ENCODE peak calls at places on chromosome 11, in four cellular contexts. C, Z, E and T are unnamed samples.

GRCh38 chr11:4211991-4212390 is 117.4 kb downstream of the RRM1 start:
- DNase-seq in C (no peak), Z (no peak), E (no peak), T (no peak)

GRCh38 chr11:46075168-46075567 is 46.1 kb downstream of the PHF21A start:
- DNase-seq in C (peak), Z (peak), E (peak), T (no peak)

GRCh38 chr11:32225491-32226285 is 134.8 kb downstream of the RCN1 start:
- DNase-seq in C (no peak), Z (no peak), E (no peak), T (no peak)

GRCh38 chr11:131677832-131678470 is 307.5 kb downstream of the NTM start:
- DNase-seq in C (no peak), Z (no peak), E (no peak), T (no peak)

GRCh38 chr11:1691027-1691877 is 5.7 kb upstream of the KRTAP5-6 start:
- DNase-seq in C (no peak), Z (no peak), E (no peak), T (no peak)

GRCh38 chr11:72782081-72782920 is 11.5 kb downstream of the STARD10 start:
- DNase-seq in C (no peak), Z (no peak), E (no peak), T (peak)

GRCh38 chr11:112453601-112454577 is 193.2 kb upstream of the PLET1 start:
- DNase-seq in C (no peak), Z (peak), E (no peak), T (peak)

GRCh38 chr11:47433991-47434786 is 8.0 kb upstream of the PSMC3 start:
- DNase-seq in C (no peak), Z (peak), E (no peak), T (no peak)

GRCh38 chr11:75858613-75859012 is 43.6 kb downstream of the UVRAG start:
- DNase-seq in C (peak), Z (peak), E (no peak), T (no peak)

GRCh38 chr11:85589373-85589772 is 37.8 kb downstream of the DLG2 start:
- DNase-seq in C (no peak), Z (no peak), E (peak), T (no peak)

GRCh38 chr11:18705651-18706281 is 7.2 kb downstream of the TMEM86A start:
- DNase-seq in C (no peak), Z (no peak), E (no peak), T (peak)

GRCh38 chr11:88175004-88175706 is at the start of gene RAB38:
- DNase-seq in C (no peak), Z (no peak), E (no peak), T (peak)

GRCh38 chr11:68688881-68689280 is 4.5 kb downstream of the GAL start:
- DNase-seq in C (no peak), Z (no peak), E (no peak), T (no peak)

GRCh38 chr11:5940748-5941147 is 1.3 kb upstream of the OR56A3 start:
- DNase-seq in C (no peak), Z (no peak), E (no peak), T (no peak)

GRCh38 chr11:10041803-10042202 is 252.2 kb downstream of the SBF2 start:
- DNase-seq in C (no peak), Z (no peak), E (no peak), T (no peak)

GRCh38 chr11:129596361-129596760 is 219.3 kb upstream of the TMEM45B start:
- DNase-seq in C (no peak), Z (no peak), E (no peak), T (no peak)

GRCh38 chr11:9982796-9983579 is 311.0 kb downstream of the SBF2 start:
- DNase-seq in C (no peak), Z (peak), E (no peak), T (peak)

GRCh38 chr11:93870616-93871015 is 20.2 kb upstream of the VSTM5 start:
- DNase-seq in C (no peak), Z (no peak), E (no peak), T (no peak)

GRCh38 chr11:117972589-117973445 is 13.4 kb upstream of the IL10RA start:
- DNase-seq in C (no peak), Z (no peak), E (no peak), T (peak)

GRCh38 chr11:19680824-19681368 is 31.7 kb upstream of the NAV2 start:
- DNase-seq in C (no peak), Z (no peak), E (peak), T (no peak)

GRCh38 chr11:134124660-134125451 is 56.0 kb downstream of the JAM3 start:
- DNase-seq in C (no peak), Z (peak), E (no peak), T (no peak)

GRCh38 chr11:91308069-91308468 is 916.5 kb upstream of the FAT3 start:
- DNase-seq in C (no peak), Z (no peak), E (no peak), T (no peak)

GRCh38 chr11:72828081-72828567 is 13.9 kb downstream of the ATG16L2 start:
- DNase-seq in C (no peak), Z (peak), E (no peak), T (no peak)

GRCh38 chr11:73995731-73996130 is 13.1 kb upstream of the UCP2 start:
- DNase-seq in C (no peak), Z (no peak), E (no peak), T (no peak)

GRCh38 chr11:13705710-13706109 is 37.2 kb downstream of the FAR1 start:
- DNase-seq in C (no peak), Z (no peak), E (no peak), T (no peak)
- H3K4me3 ChIP-seq in C (no peak), Z (no peak), E (no peak), T (no peak)

GRCh38 chr11:113778111-113778910 is 1.3 kb upstream of the CLDN25 start:
- DNase-seq in C (no peak), Z (peak), E (peak), T (no peak)
- H3K4me3 ChIP-seq in C (no peak), Z (no peak), E (peak), T (no peak)

GRCh38 chr11:67261942-67262681 is 4.2 kb upstream of the GRK2 start:
- DNase-seq in C (no peak), Z (no peak), E (no peak), T (peak)

GRCh38 chr11:67264260-67264659 is 2.0 kb upstream of the GRK2 start:
- DNase-seq in C (no peak), Z (no peak), E (no peak), T (no peak)

GRCh38 chr11:67260406-67260805 is 5.9 kb upstream of the GRK2 start:
- DNase-seq in C (no peak), Z (no peak), E (no peak), T (no peak)

GRCh38 chr11:67262731-67263675 is 3.3 kb upstream of the GRK2 start:
- DNase-seq in C (peak), Z (peak), E (peak), T (peak)

GRCh38 chr11:67261635-67261941 is 4.7 kb upstream of the GRK2 start:
- DNase-seq in C (no peak), Z (no peak), E (no peak), T (no peak)
- H3K4me3 ChIP-seq in C (peak), Z (peak), E (peak), T (peak)

GRCh38 chr11:34624069-34624468 is 3.2 kb downstream of the EHF start:
- DNase-seq in C (no peak), Z (no peak), E (no peak), T (peak)

GRCh38 chr11:34621876-34622275 is 983 bp downstream of the EHF start:
- DNase-seq in C (no peak), Z (peak), E (no peak), T (no peak)

GRCh38 chr11:34625576-34625975 is 4.7 kb downstream of the EHF start:
- DNase-seq in C (no peak), Z (no peak), E (no peak), T (no peak)

GRCh38 chr11:34620820-34621792 is at the start of gene EHF:
- DNase-seq in C (no peak), Z (no peak), E (no peak), T (peak)

DNA sequence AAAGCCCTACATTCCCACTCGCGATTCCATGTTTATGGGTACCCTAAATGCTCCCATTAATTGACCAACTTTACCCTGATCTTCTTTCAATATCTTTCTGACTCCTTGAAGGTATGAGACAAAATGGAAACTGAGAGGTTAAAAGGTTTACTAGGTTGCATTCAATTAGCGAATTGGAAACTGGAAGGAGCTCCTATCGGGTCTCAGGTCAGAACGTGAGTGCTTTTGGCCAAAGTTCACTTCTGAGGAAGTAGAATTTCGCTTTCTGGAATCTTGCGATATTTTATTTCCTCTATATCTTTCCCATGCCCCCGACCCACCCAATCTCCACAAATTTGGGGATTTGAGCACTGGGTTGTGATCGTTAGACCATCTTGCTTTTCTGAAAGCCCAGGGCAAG is 2.6 kb downstream of the EHF start:
- DNase-seq in C (no peak), Z (no peak), E (no peak), T (peak)
- H3K4me3 ChIP-seq in C (no peak), Z (no peak), E (no peak), T (peak)

DNA sequence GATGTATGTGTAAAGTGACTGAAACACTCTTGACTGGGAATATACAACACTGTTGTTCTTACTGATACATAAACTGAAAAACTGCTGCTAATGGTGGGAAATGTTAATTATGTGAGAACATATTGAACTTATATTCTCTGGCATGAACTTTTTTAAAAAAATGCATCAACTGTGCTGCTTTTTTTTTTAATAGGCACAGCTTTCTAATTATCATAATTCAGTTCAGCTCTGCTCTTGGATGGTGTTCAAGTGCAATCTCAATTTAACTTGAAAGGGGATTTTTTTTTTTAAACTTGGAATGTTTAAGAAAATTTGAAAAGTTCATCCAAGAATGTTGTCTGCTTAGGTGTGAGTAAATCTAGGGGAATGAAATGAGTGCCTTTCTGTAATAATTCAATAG is 5.2 kb downstream of the TEAD1 start:
- DNase-seq in C (no peak), Z (no peak), E (no peak), T (no peak)
- H3K4me3 ChIP-seq in C (no peak), Z (peak), E (no peak), T (no peak)